ENCODE peak calls at places on chromosomes 4 and X, in nine cellular contexts. A is GM10248; X is lung; H is upper lobe of right lung; I is Calu3; S is HFFc6; G is adrenal gland; U is activated CD8-positive, alpha-beta T cell treated with anti-CD3 and anti-CD28 coated beads for 36 hours; O is prostate gland. F is an unnamed sample.

GRCh38 chr4:176745902-176746301 is 46.8 kb downstream of the VEGFC start:
- DNase-seq in O (no peak), G (no peak), I (no peak), X (no peak), U (no peak), H (no peak), A (no peak), S (no peak), F (no peak)

GRCh38 chr4:176988226-176988625 is 195.5 kb upstream of the VEGFC start:
- DNase-seq in I (peak; percentile 36), X (no peak), S (peak; percentile 97), A (no peak), H (no peak), O (no peak), U (no peak), G (peak; percentile 13), F (no peak)

GRCh38 chr4:75345436-75345835 is 168.8 kb downstream of the RCHY1 start:
- DNase-seq in X (no peak), A (no peak), O (no peak), U (no peak), I (no peak), S (no peak), H (no peak), G (no peak), F (no peak)

GRCh38 chr4:74189331-74190043 is 31.6 kb downstream of the MTHFD2L start:
- DNase-seq in O (no peak), A (peak; percentile 29), H (no peak), U (no peak), I (no peak), G (no peak), S (peak; percentile 40), X (no peak), F (no peak)

GRCh38 chr4:70651864-70652506 is 14.3 kb downstream of the JCHAIN start:
- DNase-seq in U (no peak), G (no peak), A (peak; percentile 36), X (no peak), O (no peak), I (no peak), H (no peak), S (peak; percentile 43), F (no peak)

GRCh38 chrX:136528645-136529315 is 3.2 kb upstream of the VGLL1 start:
- DNase-seq in O (no peak), G (no peak), S (no peak), X (no peak), U (no peak), I (peak; percentile 55), H (no peak), A (no peak), F (no peak)

GRCh38 chrX:117990438-117990837 is 126.2 kb downstream of the KLHL13 start:
- DNase-seq in A (no peak), H (no peak), X (no peak), I (no peak), G (no peak), U (no peak), O (no peak), S (no peak), F (no peak)

GRCh38 chr4:38442073-38442788 is 221.8 kb upstream of the KLF3 start:
- DNase-seq in U (no peak), O (no peak), H (no peak), G (no peak), I (no peak), S (no peak), A (no peak), X (no peak), F (no peak)

GRCh38 chrX:128619490-128619889 is 567.3 kb upstream of the ACTRT1 start:
- DNase-seq in A (no peak), O (no peak), H (no peak), I (no peak), X (no peak), S (no peak), G (no peak), U (no peak), F (no peak)

GRCh38 chrX:12446342-12447075 is 308.2 kb downstream of the FRMPD4 start:
- DNase-seq in X (no peak), A (no peak), H (no peak), S (peak; percentile 60), U (no peak), I (no peak), O (no peak), G (no peak), F (no peak)

GRCh38 chrX:112832481-112833095 is 8.0 kb downstream of the AMOT start:
- DNase-seq in S (no peak), H (peak; percentile 66), X (peak; percentile 77), U (no peak), I (peak; percentile 81), O (peak; percentile 49), G (no peak), A (no peak), F (no peak)

GRCh38 chr4:74423101-74423500 is 21.8 kb upstream of the AREG start:
- DNase-seq in U (no peak), G (no peak), S (peak; percentile 83), H (no peak), I (no peak), X (no peak), A (no peak), O (no peak), F (no peak)

GRCh38 chr4:100340534-100341364 is 150.5 kb upstream of the DDIT4L start:
- DNase-seq in H (no peak), O (no peak), A (no peak), I (no peak), G (no peak), X (no peak), U (no peak), S (peak; percentile 66), F (no peak)

GRCh38 chrX:47619486-47620302 is at the start of gene SYN1:
- DNase-seq in U (peak; percentile 82), O (peak; percentile 54), H (peak; percentile 88), A (peak; percentile 90), S (peak; percentile 47), X (peak; percentile 71), G (peak; percentile 85), I (peak; percentile 77), F (no peak)

GRCh38 chrX:134604701-134605271 is 53.5 kb downstream of the PLAC1 start:
- DNase-seq in A (no peak), G (no peak), H (peak; percentile 53), X (peak; percentile 61), I (peak; percentile 39), O (no peak), S (no peak), U (no peak), F (no peak)

GRCh38 chr4:34615315-34615714 is 1629.0 kb downstream of the ARAP2 start:
- DNase-seq in H (peak; percentile 36), S (no peak), A (no peak), G (no peak), X (no peak), I (no peak), O (no peak), U (no peak), F (peak; percentile 32)

GRCh38 chr4:98110214-98110613 is 33.1 kb downstream of the STPG2 start:
- DNase-seq in A (no peak), S (no peak), H (no peak), I (no peak), O (no peak), G (no peak), U (no peak), X (no peak), F (no peak)

GRCh38 chr4:98110929-98111328 is 32.3 kb downstream of the STPG2 start:
- DNase-seq in H (no peak), U (no peak), S (no peak), O (no peak), G (no peak), I (no peak), X (no peak), A (no peak), F (no peak)

GRCh38 chr4:98117363-98117762 is 25.9 kb downstream of the STPG2 start:
- DNase-seq in A (no peak), X (no peak), O (no peak), U (no peak), S (no peak), I (no peak), G (no peak), H (no peak), F (no peak)

GRCh38 chr4:98113005-98113404 is 30.3 kb downstream of the STPG2 start:
- DNase-seq in S (peak; percentile 17), O (no peak), X (no peak), H (no peak), I (no peak), U (peak; percentile 16), A (no peak), G (no peak), F (no peak)
- TF ChIP-seq CTCF in S (peak; percentile 52), O (no peak), X (no peak), H (no peak), I (no peak), U (no peak), A (no peak), G (no peak), F (peak; percentile 72)

DNA sequence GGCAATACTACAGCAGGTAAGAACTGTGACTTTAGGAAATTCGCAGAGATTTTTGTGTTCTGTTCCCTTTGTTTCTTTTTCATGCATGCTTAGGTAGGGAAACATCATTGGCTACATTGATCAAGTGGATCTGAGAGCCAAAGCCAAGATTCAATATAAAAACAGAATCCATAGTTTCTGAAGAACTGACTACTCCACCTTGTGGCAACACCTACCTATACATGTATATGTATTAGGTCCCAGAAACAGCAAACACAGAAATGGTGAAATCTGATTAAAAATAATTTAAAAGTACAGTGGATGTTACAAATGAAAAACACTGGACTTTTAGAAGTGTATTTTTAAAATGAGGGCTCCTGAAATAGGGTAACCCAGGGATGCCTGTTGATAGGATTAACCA is 322.6 kb upstream of the MAOA start:
- DNase-seq in A (no peak), G (no peak), X (no peak), I (no peak), U (no peak), S (no peak), H (no peak), O (no peak), F (no peak)
- TF ChIP-seq CTCF in A (no peak), G (no peak), X (no peak), I (no peak), U (peak; percentile 38), S (no peak), H (peak; percentile 5), O (no peak), F (peak; percentile 32)

GRCh38 chrX:155179343-155179997 is 36.8 kb upstream of the VBP1 start:
- DNase-seq in S (no peak), A (no peak), X (no peak), U (no peak), I (no peak), H (no peak), O (no peak), G (no peak), F (no peak)
- TF ChIP-seq CTCF in S (no peak), A (no peak), X (no peak), U (peak; percentile 11), I (no peak), H (no peak), O (peak; percentile 24), G (no peak), F (peak; percentile 14)

DNA sequence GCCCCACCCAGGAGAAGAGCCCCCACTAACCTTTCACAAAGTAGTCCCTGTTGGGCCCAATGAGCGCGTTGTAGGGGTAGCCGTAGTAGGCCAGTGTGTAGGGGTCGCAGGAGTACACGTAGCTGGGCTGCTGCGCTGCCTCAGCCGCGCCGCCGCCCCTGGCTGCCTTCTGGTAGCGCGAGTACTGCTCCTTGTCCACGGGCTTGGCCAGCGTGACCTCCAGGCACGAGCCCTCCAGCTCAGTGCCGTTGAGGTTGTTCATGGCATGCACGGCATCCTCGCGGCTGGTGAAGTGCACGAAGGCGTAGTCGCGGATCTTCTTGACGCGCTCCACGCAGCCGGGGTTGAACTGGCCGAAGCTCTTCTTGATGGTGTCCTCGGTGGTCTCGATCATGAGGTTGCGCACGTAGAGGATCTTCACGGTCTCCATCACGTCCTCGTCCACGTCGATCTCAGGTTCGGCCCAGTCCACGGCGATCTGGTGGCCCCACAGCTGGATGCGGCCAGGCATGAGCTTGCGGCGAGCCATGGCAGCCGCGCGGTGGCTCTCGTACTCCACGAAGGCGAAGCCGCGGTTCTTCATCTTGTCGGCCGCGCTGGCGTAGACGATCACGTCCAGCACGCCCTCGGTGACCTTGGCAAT is 102.7 kb downstream of the CHRNA9 start:
- DNase-seq in G (no peak), S (no peak), A (no peak), I (no peak), U (no peak), H (no peak), X (no peak), O (no peak), F (no peak)
- TF ChIP-seq CTCF in G (no peak), S (no peak), A (no peak), I (no peak), U (no peak), H (no peak), X (no peak), O (no peak), F (no peak)

F was measured in chondrocyte.